ENCODE peak calls at places on chromosomes 7 and 10, in eight cellular contexts. J, D, I, G, C, A, U and Z are unnamed samples.

GRCh38 chr7:121397346-121397745 is 1.2 kb upstream of the FAM3C start:
- DNase-seq in J (no peak), D (no peak), I (no peak), G (no peak), C (no peak), A (no peak), U (no peak), Z (no peak)

GRCh38 chr10:80159166-80159888 is 26.8 kb downstream of the PLAC9 start:
- DNase-seq in J (no peak), D (no peak), I (no peak), G (no peak), C (no peak), A (no peak), U (no peak), Z (no peak)

GRCh38 chr10:32379314-32379949 is 32.5 kb upstream of the EPC1 start:
- DNase-seq in J (no peak), D (no peak), I (peak), G (no peak), C (peak), A (peak), U (no peak), Z (no peak)

GRCh38 chr7:138000081-138000701 is 1.7 kb downstream of the CREB3L2 start:
- DNase-seq in J (no peak), D (no peak), I (peak), G (no peak), C (peak), A (peak), U (no peak), Z (no peak)

GRCh38 chr10:90743291-90743690 is 114.5 kb downstream of the HTR7 start:
- DNase-seq in J (no peak), D (no peak), I (no peak), G (no peak), C (no peak), A (no peak), U (no peak), Z (no peak)

GRCh38 chr7:7201583-7202374 is 19.4 kb downstream of the C1GALT1 start:
- DNase-seq in J (peak), D (no peak), I (no peak), G (peak), C (no peak), A (peak), U (no peak), Z (peak)

GRCh38 chr10:98391065-98391464 is 23.9 kb downstream of the PYROXD2 start:
- DNase-seq in J (no peak), D (no peak), I (no peak), G (no peak), C (no peak), A (no peak), U (no peak), Z (no peak)

GRCh38 chr7:98265841-98266271 is 13.8 kb upstream of the TECPR1 start:
- DNase-seq in J (no peak), D (no peak), I (peak), G (no peak), C (peak), A (no peak), U (no peak), Z (no peak)

GRCh38 chr7:54394877-54395276 is 147.3 kb upstream of the VSTM2A start:
- DNase-seq in J (no peak), D (no peak), I (no peak), G (no peak), C (no peak), A (no peak), U (no peak), Z (no peak)

GRCh38 chr10:107434201-107434600 is 269.7 kb upstream of the SORCS1 start:
- DNase-seq in J (no peak), D (no peak), I (no peak), G (no peak), C (no peak), A (no peak), U (no peak), Z (no peak)

GRCh38 chr7:5661941-5662340 is 119.5 kb downstream of the RNF216 start:
- DNase-seq in J (no peak), D (no peak), I (no peak), G (no peak), C (no peak), A (no peak), U (no peak), Z (no peak)

GRCh38 chr10:94992811-94993210 is 54.4 kb downstream of the CYP2C9 start:
- DNase-seq in J (no peak), D (no peak), I (peak), G (no peak), C (no peak), A (no peak), U (no peak), Z (no peak)

GRCh38 chr10:11759347-11759746 is 17.2 kb downstream of the ECHDC3 start:
- DNase-seq in J (no peak), D (no peak), I (no peak), G (no peak), C (no peak), A (no peak), U (no peak), Z (no peak)

GRCh38 chr10:44899450-44900080 is 11.6 kb upstream of the TMEM72 start:
- DNase-seq in J (no peak), D (no peak), I (no peak), G (no peak), C (no peak), A (no peak), U (no peak), Z (no peak)

GRCh38 chr10:28326516-28327493 is 23.9 kb upstream of the MPP7 start:
- DNase-seq in J (no peak), D (no peak), I (peak), G (no peak), C (no peak), A (no peak), U (no peak), Z (no peak)

GRCh38 chr7:144403649-144404061 is at the start of gene NOBOX:
- DNase-seq in J (no peak), D (no peak), I (no peak), G (no peak), C (no peak), A (no peak), U (no peak), Z (no peak)

GRCh38 chr7:149093228-149093627 is 2.7 kb upstream of the ZNF786 start:
- DNase-seq in J (no peak), D (no peak), I (no peak), G (no peak), C (no peak), A (no peak), U (no peak), Z (no peak)

GRCh38 chr7:72244826-72245398 is 167.2 kb downstream of the CALN1 start:
- DNase-seq in J (no peak), D (no peak), I (no peak), G (no peak), C (no peak), A (no peak), U (no peak), Z (no peak)

GRCh38 chr7:18330563-18330962 is 165.0 kb upstream of the HDAC9 start:
- DNase-seq in J (no peak), D (no peak), I (no peak), G (no peak), C (no peak), A (no peak), U (no peak), Z (no peak)

GRCh38 chr7:85602196-85602595 is 415.3 kb upstream of the SEMA3D start:
- DNase-seq in J (no peak), D (no peak), I (peak), G (no peak), C (no peak), A (no peak), U (no peak), Z (no peak)

GRCh38 chr10:130335336-130335735 is 199.1 kb downstream of the GLRX3 start:
- DNase-seq in J (no peak), D (no peak), I (no peak), G (no peak), C (no peak), A (no peak), U (no peak), Z (no peak)

GRCh38 chr10:51522858-51523257 is 176.5 kb downstream of the CSTF2T start:
- DNase-seq in J (no peak), D (no peak), I (no peak), G (no peak), C (no peak), A (no peak), U (no peak), Z (no peak)

GRCh38 chr10:126062132-126063032 is 166.0 kb downstream of the FANK1 start:
- DNase-seq in J (no peak), D (no peak), I (peak), G (no peak), C (peak), A (no peak), U (no peak), Z (no peak)